ENCODE peak calls at places on chromosomes 16 and 17, in eight cellular contexts. H is stomach; K is CD4-positive, CD25-positive, alpha-beta regulatory T cell; X is spleen; W is aorta; Z is upper lobe of right lung; E is mammary epithelial cell; S is ovary. L is an unnamed sample. For H3K4me1, the result is how much of the 10 kb centered on the place peaks cover.

GRCh38 chr17:80124351-80124981 is 22.5 kb downstream of the EIF4A3 start:
- DNase-seq in H (peak), K (no peak), X (no peak), W (no peak), Z (no peak), E (peak), S (no peak), L (peak)

GRCh38 chr16:21302454-21302853 is 24.4 kb upstream of the CRYM start:
- DNase-seq in H (no peak), K (no peak), X (no peak), W (no peak), Z (no peak), E (peak), S (no peak), L (no peak)

GRCh38 chr17:4318596-4318995 is 47.9 kb downstream of the UBE2G1 start:
- DNase-seq in H (no peak), K (no peak), X (no peak), W (no peak), Z (no peak), E (peak), S (no peak), L (no peak)

GRCh38 chr16:47143329-47143676 is 442 bp downstream of the NETO2 start:
- DNase-seq in H (peak), K (peak), X (peak), W (peak), Z (peak), E (peak), S (peak), L (peak)

GRCh38 chr17:67628580-67629013 is 89.1 kb upstream of the NOL11 start:
- DNase-seq in H (peak), K (no peak), X (no peak), W (no peak), Z (peak), E (no peak), S (no peak), L (no peak)

GRCh38 chr17:62668091-62668804 is 40.8 kb downstream of the MRC2 start:
- DNase-seq in H (no peak), K (no peak), X (no peak), W (peak), Z (peak), E (peak), S (no peak), L (no peak)

GRCh38 chr16:64159986-64160385 is 961.9 kb downstream of the CDH11 start:
- DNase-seq in H (no peak), K (no peak), X (no peak), W (no peak), Z (no peak), E (no peak), S (no peak), L (no peak)

GRCh38 chr16:80852261-80852872 is 48.0 kb upstream of the CDYL2 start:
- DNase-seq in H (no peak), K (no peak), X (no peak), W (no peak), Z (no peak), E (peak), S (no peak), L (peak)

GRCh38 chr16:54194008-54194731 is 92.4 kb downstream of the IRX3 start:
- DNase-seq in H (peak), K (no peak), X (no peak), W (peak), Z (peak), E (no peak), S (peak), L (no peak)

GRCh38 chr16:72072514-72073342 is 9.7 kb downstream of the HPR start:
- DNase-seq in H (no peak), K (no peak), X (no peak), W (no peak), Z (no peak), E (no peak), S (peak), L (no peak)

GRCh38 chr16:59192551-59193199 is 458.6 kb upstream of the GOT2 start:
- DNase-seq in H (no peak), K (no peak), X (no peak), W (no peak), Z (no peak), E (no peak), S (no peak), L (peak)

GRCh38 chr16:85626191-85626951 is 13.2 kb downstream of the GSE1 start:
- DNase-seq in H (peak), K (no peak), X (no peak), W (no peak), Z (no peak), E (no peak), S (no peak), L (no peak)
- H3K4me1 ChIP-seq in H (half or more), K (under half), X (half or more), W (under half), Z (under half), E (under half), S (under half), L (under half)

GRCh38 chr17:82400206-82400605 is 17.9 kb upstream of the HEXD start:
- DNase-seq in H (no peak), K (no peak), X (no peak), W (no peak), Z (no peak), E (no peak), S (no peak), L (no peak)

GRCh38 chr17:82400830-82401229 is 17.3 kb upstream of the HEXD start:
- DNase-seq in H (peak), K (peak), X (peak), W (no peak), Z (peak), E (no peak), S (no peak), L (no peak)

GRCh38 chr17:82397449-82398335 is 20.5 kb upstream of the HEXD start:
- DNase-seq in H (no peak), K (no peak), X (no peak), W (no peak), Z (no peak), E (no peak), S (no peak), L (no peak)

GRCh38 chr17:82399601-82400101 is 18.5 kb upstream of the HEXD start:
- DNase-seq in H (no peak), K (no peak), X (no peak), W (no peak), Z (no peak), E (no peak), S (no peak), L (no peak)

GRCh38 chr17:82399030-82399429 is 19.1 kb upstream of the HEXD start:
- DNase-seq in H (no peak), K (no peak), X (no peak), W (peak), Z (no peak), E (no peak), S (no peak), L (no peak)
- H3K4me3 ChIP-seq in H (no peak), K (no peak), X (no peak), W (no peak), Z (no peak), E (no peak), S (no peak), L (no peak)

GRCh38 chr17:50774225-50774803 is 7.0 kb upstream of the ANKRD40CL start:
- DNase-seq in H (no peak), K (no peak), X (no peak), W (peak), Z (peak), E (no peak), S (no peak), L (no peak)
- H3K4me1 ChIP-seq in H (under half), K (under half), X (under half), W (under half), Z (under half), E (under half), S (under half), L (under half)

GRCh38 chr17:70172449-70172848 is 3.1 kb downstream of the KCNJ2 start:
- DNase-seq in H (no peak), K (no peak), X (no peak), W (no peak), Z (no peak), E (no peak), S (no peak), L (no peak)

GRCh38 chr17:70172921-70173320 is 3.6 kb downstream of the KCNJ2 start:
- DNase-seq in H (no peak), K (no peak), X (no peak), W (no peak), Z (no peak), E (no peak), S (no peak), L (no peak)

GRCh38 chr17:70169707-70170597 is 620 bp downstream of the KCNJ2 start:
- DNase-seq in H (no peak), K (no peak), X (no peak), W (no peak), Z (no peak), E (no peak), S (no peak), L (no peak)

GRCh38 chr17:70168979-70169706 is at the start of gene KCNJ2:
- DNase-seq in H (peak), K (peak), X (peak), W (peak), Z (peak), E (peak), S (peak), L (peak)

DNA sequence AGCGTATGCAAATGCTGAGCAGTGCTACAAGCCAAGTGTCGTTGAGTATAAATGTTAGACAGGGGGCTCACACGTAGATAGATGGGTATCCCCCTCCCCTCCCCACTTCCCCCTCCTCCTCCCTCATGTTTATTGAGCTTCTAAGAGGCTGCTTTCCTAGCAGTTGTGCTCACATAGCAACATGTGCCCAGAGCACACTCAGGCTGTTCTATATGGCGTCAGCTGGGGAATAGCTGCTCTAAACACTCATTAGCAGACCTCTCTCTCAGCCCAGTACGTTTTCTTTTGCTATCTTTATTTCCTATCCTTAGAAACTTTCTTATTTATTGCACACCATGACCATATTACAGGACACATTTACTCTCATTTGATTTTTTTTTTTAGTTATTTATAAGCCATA is 1.8 kb downstream of the KCNJ2 start:
- DNase-seq in H (no peak), K (no peak), X (no peak), W (no peak), Z (no peak), E (no peak), S (no peak), L (no peak)
- H3K4me3 ChIP-seq in H (peak), K (no peak), X (peak), W (no peak), Z (peak), E (no peak), S (no peak), L (no peak)

L was measured in HAP-1.